ENCODE peak calls at places on chromosomes 16 and 17, in five cellular contexts. One of them, this sample, is unnamed.

GRCh38 chr16:27818231-27818630 is 245.3 kb downstream of the GSG1L start:
- DNase-seq in RWPE1: no peak
- DNase-seq in neuronal stem cell: no peak
- DNase-seq in LoVo: no peak
- DNase-seq in effector memory CD4-positive, alpha-beta T cell: no peak
- DNase-seq in this sample: no peak

GRCh38 chr17:56833023-56833811 is 503 bp downstream of the C17orf67 start:
- DNase-seq in RWPE1: peak; percentile 68
- DNase-seq in LoVo: peak; percentile 18
- DNase-seq in effector memory CD4-positive, alpha-beta T cell: peak; percentile 56
- DNase-seq in neuronal stem cell: peak; percentile 32
- DNase-seq in this sample: peak; percentile 66

GRCh38 chr16:49281843-49282642 is 405 bp upstream of the CBLN1 start:
- DNase-seq in LoVo: peak; percentile 85
- DNase-seq in effector memory CD4-positive, alpha-beta T cell: no peak
- DNase-seq in neuronal stem cell: peak; percentile 98
- DNase-seq in RWPE1: peak; percentile 99
- DNase-seq in this sample: no peak

GRCh38 chr17:78238823-78239488 is 7.5 kb downstream of the TMEM235 start:
- DNase-seq in LoVo: no peak
- DNase-seq in RWPE1: no peak
- DNase-seq in neuronal stem cell: no peak
- DNase-seq in effector memory CD4-positive, alpha-beta T cell: no peak
- DNase-seq in this sample: no peak

GRCh38 chr16:89864421-89864820 is 9.0 kb upstream of the TCF25 start:
- DNase-seq in effector memory CD4-positive, alpha-beta T cell: no peak
- DNase-seq in LoVo: no peak
- DNase-seq in neuronal stem cell: no peak
- DNase-seq in RWPE1: peak; percentile 21
- DNase-seq in this sample: no peak

GRCh38 chr16:55421225-55421624 is 57.8 kb upstream of the MMP2 start:
- DNase-seq in effector memory CD4-positive, alpha-beta T cell: no peak
- DNase-seq in RWPE1: no peak
- DNase-seq in LoVo: no peak
- DNase-seq in neuronal stem cell: no peak
- DNase-seq in this sample: no peak

GRCh38 chr17:28878981-28879380 is 18.6 kb downstream of the FLOT2 start:
- DNase-seq in RWPE1: peak; percentile 75
- DNase-seq in neuronal stem cell: no peak
- DNase-seq in LoVo: no peak
- DNase-seq in effector memory CD4-positive, alpha-beta T cell: no peak
- DNase-seq in this sample: no peak

GRCh38 chr17:67452681-67453554 is 75.8 kb downstream of the PITPNC1 start:
- DNase-seq in effector memory CD4-positive, alpha-beta T cell: no peak
- DNase-seq in neuronal stem cell: no peak
- DNase-seq in RWPE1: no peak
- DNase-seq in LoVo: no peak
- DNase-seq in this sample: peak; percentile 76

GRCh38 chr17:58205936-58206335 is 13.1 kb downstream of the MKS1 start:
- DNase-seq in neuronal stem cell: no peak
- DNase-seq in RWPE1: no peak
- DNase-seq in LoVo: no peak
- DNase-seq in effector memory CD4-positive, alpha-beta T cell: no peak
- DNase-seq in this sample: no peak

GRCh38 chr17:57349533-57350227 is 93.4 kb downstream of the MSI2 start:
- DNase-seq in RWPE1: no peak
- DNase-seq in effector memory CD4-positive, alpha-beta T cell: no peak
- DNase-seq in neuronal stem cell: no peak
- DNase-seq in LoVo: no peak
- DNase-seq in this sample: no peak

GRCh38 chr16:85331685-85332084 is 219.4 kb upstream of the CIBAR2 start:
- DNase-seq in RWPE1: peak; percentile 63
- DNase-seq in LoVo: peak; percentile 57
- DNase-seq in neuronal stem cell: no peak
- DNase-seq in effector memory CD4-positive, alpha-beta T cell: no peak
- DNase-seq in this sample: no peak

GRCh38 chr16:13936596-13937081 is 16.7 kb downstream of the ERCC4 start:
- DNase-seq in RWPE1: peak; percentile 21
- DNase-seq in neuronal stem cell: no peak
- DNase-seq in effector memory CD4-positive, alpha-beta T cell: no peak
- DNase-seq in LoVo: no peak
- DNase-seq in this sample: no peak

GRCh38 chr16:64507240-64508024 is 614.4 kb downstream of the CDH11 start:
- DNase-seq in effector memory CD4-positive, alpha-beta T cell: no peak
- DNase-seq in RWPE1: no peak
- DNase-seq in neuronal stem cell: no peak
- DNase-seq in LoVo: no peak
- DNase-seq in this sample: no peak

GRCh38 chr17:17044846-17045561 is 2.7 kb downstream of the MPRIP start:
- DNase-seq in effector memory CD4-positive, alpha-beta T cell: no peak
- DNase-seq in LoVo: no peak
- DNase-seq in RWPE1: no peak
- DNase-seq in neuronal stem cell: no peak
- DNase-seq in this sample: no peak

GRCh38 chr16:6949240-6949639 is 383.4 kb upstream of the RBFOX1 start:
- DNase-seq in effector memory CD4-positive, alpha-beta T cell: no peak
- DNase-seq in LoVo: no peak
- DNase-seq in RWPE1: no peak
- DNase-seq in neuronal stem cell: no peak
- DNase-seq in this sample: no peak

GRCh38 chr17:10292057-10292931 is 80.5 kb downstream of the MYH13 start:
- DNase-seq in LoVo: peak; percentile 82
- DNase-seq in effector memory CD4-positive, alpha-beta T cell: no peak
- DNase-seq in neuronal stem cell: no peak
- DNase-seq in RWPE1: peak; percentile 96
- DNase-seq in this sample: no peak

GRCh38 chr17:36827056-36827455 is 110.2 kb upstream of the LHX1 start:
- DNase-seq in neuronal stem cell: no peak
- DNase-seq in LoVo: no peak
- DNase-seq in RWPE1: no peak
- DNase-seq in effector memory CD4-positive, alpha-beta T cell: no peak
- DNase-seq in this sample: no peak

GRCh38 chr17:2053380-2054261 is 1.3 kb upstream of the HIC1 start:
- DNase-seq in neuronal stem cell: no peak
- DNase-seq in LoVo: no peak
- DNase-seq in effector memory CD4-positive, alpha-beta T cell: peak; percentile 77
- DNase-seq in RWPE1: no peak
- DNase-seq in this sample: peak; percentile 77

GRCh38 chr16:86100205-86101134 is 201.5 kb downstream of the IRF8 start:
- DNase-seq in LoVo: no peak
- DNase-seq in RWPE1: no peak
- DNase-seq in effector memory CD4-positive, alpha-beta T cell: no peak
- DNase-seq in neuronal stem cell: no peak
- DNase-seq in this sample: no peak

GRCh38 chr17:81512984-81513668 is 527 bp upstream of the ACTG1 start:
- DNase-seq in effector memory CD4-positive, alpha-beta T cell: peak; percentile 44
- DNase-seq in LoVo: peak; percentile 61
- DNase-seq in neuronal stem cell: peak; percentile 74
- DNase-seq in RWPE1: peak; percentile 54
- DNase-seq in this sample: peak; percentile 49

GRCh38 chr16:9521749-9522370 is 430.4 kb downstream of the HAPSTR1 start:
- DNase-seq in RWPE1: no peak
- DNase-seq in neuronal stem cell: peak; percentile 17
- DNase-seq in LoVo: no peak
- DNase-seq in effector memory CD4-positive, alpha-beta T cell: no peak
- DNase-seq in this sample: no peak

GRCh38 chr16:84638195-84638806 is 10.0 kb upstream of the KLHL36 start:
- DNase-seq in RWPE1: no peak
- DNase-seq in LoVo: no peak
- DNase-seq in effector memory CD4-positive, alpha-beta T cell: no peak
- DNase-seq in neuronal stem cell: no peak
- DNase-seq in this sample: no peak

GRCh38 chr17:10683853-10684252 is 13.5 kb downstream of the SCO1 start:
- DNase-seq in neuronal stem cell: peak; percentile 9
- DNase-seq in LoVo: no peak
- DNase-seq in effector memory CD4-positive, alpha-beta T cell: no peak
- DNase-seq in RWPE1: peak; percentile 6
- DNase-seq in this sample: no peak

GRCh38 chr16:85507342-85507741 is 105.8 kb upstream of the GSE1 start:
- DNase-seq in effector memory CD4-positive, alpha-beta T cell: no peak
- DNase-seq in LoVo: no peak
- DNase-seq in RWPE1: no peak
- DNase-seq in neuronal stem cell: no peak
- DNase-seq in this sample: no peak

GRCh38 chr16:1101573-1102332 is 5.7 kb upstream of the C1QTNF8 start:
- DNase-seq in neuronal stem cell: no peak
- DNase-seq in LoVo: no peak
- DNase-seq in effector memory CD4-positive, alpha-beta T cell: no peak
- DNase-seq in RWPE1: no peak
- DNase-seq in this sample: no peak

GRCh38 chr17:1976000-1976682 is 49.0 kb downstream of the RTN4RL1 start:
- DNase-seq in LoVo: no peak
- DNase-seq in effector memory CD4-positive, alpha-beta T cell: no peak
- DNase-seq in RWPE1: no peak
- DNase-seq in neuronal stem cell: no peak
- DNase-seq in this sample: no peak

GRCh38 chr16:4626396-4626795 is 1.8 kb downstream of the MGRN1 start:
- DNase-seq in neuronal stem cell: no peak
- DNase-seq in RWPE1: no peak
- DNase-seq in LoVo: no peak
- DNase-seq in effector memory CD4-positive, alpha-beta T cell: no peak
- DNase-seq in this sample: no peak

GRCh38 chr17:76556759-76557367 is 17.0 kb downstream of the PRCD start:
- DNase-seq in neuronal stem cell: no peak
- DNase-seq in RWPE1: no peak
- DNase-seq in effector memory CD4-positive, alpha-beta T cell: peak; percentile 34
- DNase-seq in LoVo: no peak
- DNase-seq in this sample: peak; percentile 65

This sample was measured in central memory CD4-positive, alpha-beta T cell.